ENCODE peak calls at places on chromosomes 4 and X, in ten cellular contexts. Y, K, D, N, G, F, M, I, R and P are unnamed samples.

GRCh38 chrX:50691820-50692219 is 122.2 kb downstream of the SHROOM4 start:
- DNase-seq in Y (peak), K (peak), D (no peak), N (no peak), G (no peak), F (peak), M (no peak), I (no peak), R (no peak), P (peak)

GRCh38 chrX:413322-414201 is 26.9 kb upstream of the PPP2R3B start:
- DNase-seq in Y (peak), K (no peak), D (no peak), N (peak), G (peak), F (no peak), M (peak), I (no peak), R (no peak), P (no peak)

GRCh38 chr4:118797558-118798142 is 38.3 kb downstream of the SEC24D start:
- DNase-seq in Y (no peak), K (no peak), D (no peak), N (no peak), G (no peak), F (no peak), M (no peak), I (no peak), R (no peak), P (no peak)

GRCh38 chrX:130049821-130050220 is 60.5 kb downstream of the ELF4 start:
- DNase-seq in Y (no peak), K (no peak), D (no peak), N (no peak), G (no peak), F (no peak), M (no peak), I (no peak), R (no peak), P (no peak)

GRCh38 chrX:154441564-154441963 is 2.4 kb upstream of the FAM50A start:
- DNase-seq in Y (no peak), K (peak), D (no peak), N (no peak), G (no peak), F (no peak), M (no peak), I (no peak), R (no peak), P (no peak)

GRCh38 chr4:30753316-30753715 is 33.1 kb downstream of the PCDH7 start:
- DNase-seq in Y (no peak), K (no peak), D (no peak), N (no peak), G (no peak), F (no peak), M (no peak), I (no peak), R (no peak), P (peak)

GRCh38 chr4:6128221-6128871 is 72.0 kb downstream of the JAKMIP1 start:
- DNase-seq in Y (no peak), K (no peak), D (no peak), N (no peak), G (peak), F (no peak), M (no peak), I (no peak), R (no peak), P (no peak)

GRCh38 chr4:133190098-133190497 is 41.0 kb downstream of the PCDH10 start:
- DNase-seq in Y (no peak), K (no peak), D (no peak), N (no peak), G (no peak), F (no peak), M (no peak), I (no peak), R (no peak), P (peak)

GRCh38 chr4:134201216-134202098 is at the start of gene PABPC4L:
- DNase-seq in Y (peak), K (no peak), D (peak), N (peak), G (peak), F (no peak), M (peak), I (no peak), R (no peak), P (peak)

GRCh38 chr4:183449193-183449888 is 4.9 kb downstream of the CDKN2AIP start:
- DNase-seq in Y (no peak), K (no peak), D (no peak), N (no peak), G (no peak), F (no peak), M (no peak), I (no peak), R (no peak), P (no peak)

GRCh38 chr4:110411599-110412011 is 64.3 kb upstream of the ENPEP start:
- DNase-seq in Y (peak), K (no peak), D (no peak), N (no peak), G (no peak), F (no peak), M (no peak), I (no peak), R (peak), P (no peak)

GRCh38 chr4:156781852-156782251 is 189.7 kb downstream of the PDGFC start:
- DNase-seq in Y (no peak), K (no peak), D (peak), N (no peak), G (no peak), F (no peak), M (no peak), I (no peak), R (no peak), P (no peak)

GRCh38 chrX:1535241-1536041 is 1.5 kb downstream of the P2RY8 start:
- DNase-seq in Y (no peak), K (peak), D (no peak), N (no peak), G (peak), F (peak), M (no peak), I (peak), R (peak), P (no peak)

GRCh38 chrX:110944323-110944761 is 148.7 kb upstream of the CHRDL1 start:
- DNase-seq in Y (peak), K (no peak), D (peak), N (no peak), G (no peak), F (no peak), M (no peak), I (no peak), R (no peak), P (no peak)

GRCh38 chr4:96916731-96917130 is 1076.8 kb downstream of the PDHA2 start:
- DNase-seq in Y (peak), K (no peak), D (no peak), N (no peak), G (no peak), F (no peak), M (no peak), I (no peak), R (no peak), P (no peak)

GRCh38 chrX:2846992-2847391 is 18.3 kb downstream of the GYG2 start:
- DNase-seq in Y (no peak), K (no peak), D (no peak), N (no peak), G (no peak), F (no peak), M (no peak), I (no peak), R (no peak), P (no peak)

GRCh38 chrX:13250831-13251612 is 68.8 kb downstream of the ATXN3L start:
- DNase-seq in Y (no peak), K (no peak), D (no peak), N (no peak), G (no peak), F (peak), M (peak), I (no peak), R (no peak), P (peak)

GRCh38 chr4:186190456-186191265 is 706 bp upstream of the CYP4V2 start:
- DNase-seq in Y (peak), K (peak), D (peak), N (peak), G (peak), F (peak), M (no peak), I (peak), R (peak), P (peak)